ENCODE peak calls at places on chromosomes 6 and 20, in four cellular contexts. Y, E, K and N are unnamed samples. For H3K4me1, the result is how much of the 10 kb centered on the place peaks cover.

GRCh38 chr6:82711992-82712788 is 348.6 kb downstream of the TPBG start:
- DNase-seq in Y (no peak), E (no peak), K (no peak), N (no peak)

GRCh38 chr6:57247603-57248002 is 25.5 kb upstream of the RAB23 start:
- DNase-seq in Y (no peak), E (no peak), K (no peak), N (no peak)

GRCh38 chr6:131062245-131063027 is 609 bp downstream of the EPB41L2 start:
- DNase-seq in Y (no peak), E (no peak), K (no peak), N (no peak)

GRCh38 chr6:46772754-46773153 is 20.4 kb upstream of the MEP1A start:
- DNase-seq in Y (no peak), E (no peak), K (no peak), N (no peak)

GRCh38 chr6:42434237-42434636 is 17.5 kb downstream of the TRERF1 start:
- DNase-seq in Y (no peak), E (no peak), K (no peak), N (no peak)

GRCh38 chr20:1346322-1346969 is 17.5 kb upstream of the SDCBP2 start:
- DNase-seq in Y (no peak), E (no peak), K (no peak), N (no peak)

GRCh38 chr6:105896052-105896820 is 189.9 kb upstream of the PRDM1 start:
- DNase-seq in Y (no peak), E (no peak), K (no peak), N (no peak)

GRCh38 chr6:126380072-126380583 is 40.2 kb downstream of the CENPW start:
- DNase-seq in Y (no peak), E (no peak), K (no peak), N (no peak)

GRCh38 chr6:32151885-32152311 is at the start of gene PRRT1:
- DNase-seq in Y (no peak), E (no peak), K (no peak), N (no peak)

GRCh38 chr6:34230653-34231351 is 5.9 kb upstream of the HMGA1 start:
- DNase-seq in Y (no peak), E (no peak), K (no peak), N (peak)

GRCh38 chr6:37984578-37984977 is 165.1 kb downstream of the ZFAND3 start:
- DNase-seq in Y (no peak), E (no peak), K (no peak), N (no peak)

GRCh38 chr20:38604873-38605303 is 3.3 kb downstream of the ARHGAP40 start:
- DNase-seq in Y (peak), E (peak), K (no peak), N (no peak)

GRCh38 chr20:37276494-37277252 is 12.8 kb upstream of the MANBAL start:
- DNase-seq in Y (peak), E (no peak), K (no peak), N (no peak)

GRCh38 chr6:125584468-125584939 is 164.9 kb upstream of the HEY2 start:
- DNase-seq in Y (no peak), E (peak), K (no peak), N (no peak)

GRCh38 chr6:142902636-142903053 is 42.3 kb downstream of the HIVEP2 start:
- DNase-seq in Y (peak), E (peak), K (peak), N (peak)

GRCh38 chr6:45759134-45759849 is 256.4 kb downstream of the CLIC5 start:
- DNase-seq in Y (no peak), E (no peak), K (no peak), N (no peak)

GRCh38 chr6:77620290-77620882 is 32.5 kb upstream of the MEI4 start:
- DNase-seq in Y (no peak), E (no peak), K (peak), N (no peak)

GRCh38 chr6:139473731-139474130 is 99.3 kb upstream of the CITED2 start:
- DNase-seq in Y (no peak), E (no peak), K (no peak), N (no peak)

GRCh38 chr6:133542056-133542821 is 301.1 kb downstream of the EYA4 start:
- DNase-seq in Y (no peak), E (no peak), K (no peak), N (no peak)

GRCh38 chr20:49758781-49759180 is 45.1 kb upstream of the B4GALT5 start:
- DNase-seq in Y (no peak), E (no peak), K (no peak), N (no peak)

GRCh38 chr6:53986165-53986720 is 125.0 kb upstream of the MLIP start:
- DNase-seq in Y (no peak), E (peak), K (peak), N (no peak)

GRCh38 chr6:10412165-10412947 is 2.5 kb downstream of the TFAP2A start:
- DNase-seq in Y (peak), E (no peak), K (no peak), N (peak)
- H3K27ac ChIP-seq in Y (peak), E (peak), K (peak), N (peak)

DNA sequence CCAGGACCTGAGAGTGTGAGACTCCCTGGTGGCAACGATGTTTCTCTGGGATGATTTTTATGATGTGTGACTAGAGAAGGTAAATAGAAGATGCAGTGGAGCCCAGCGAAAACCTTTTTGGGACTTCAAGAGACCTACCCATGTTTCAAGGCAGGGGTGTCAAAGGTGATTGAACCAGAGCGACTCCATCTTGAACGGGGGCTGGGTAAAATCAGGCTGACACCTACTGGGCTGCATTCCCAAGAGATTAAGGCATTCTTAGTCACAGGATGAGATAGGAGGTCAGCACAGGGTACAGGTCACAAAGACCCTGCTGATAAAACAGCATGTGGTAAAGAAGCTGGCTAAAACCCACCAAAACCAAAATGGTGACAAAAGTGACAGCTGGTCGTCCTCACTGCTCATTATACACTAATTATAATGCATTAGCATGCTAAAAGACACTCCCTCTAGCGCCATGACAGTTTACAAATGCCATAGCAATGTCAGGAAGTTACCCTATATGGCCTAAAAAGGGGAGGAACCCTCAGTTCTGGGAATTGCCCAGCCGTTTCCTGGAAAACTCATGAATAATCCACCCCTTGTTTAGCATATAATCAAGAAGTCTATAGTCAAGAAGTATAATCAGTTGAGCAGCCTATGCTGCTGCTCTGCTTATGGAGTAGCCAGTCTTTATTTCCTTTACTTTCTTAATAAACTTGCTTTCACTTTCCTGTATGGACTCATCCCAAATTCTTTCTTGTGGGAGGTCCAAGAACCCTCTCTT is 526.4 kb downstream of the QKI start:
- DNase-seq in Y (no peak), E (no peak), K (no peak), N (no peak)
- H3K4me1 ChIP-seq in Y (under half), E (under half), K (under half), N (under half)

GRCh38 chr6:15510536-15511247 is 152.1 kb downstream of the DTNBP1 start:
- DNase-seq in Y (peak), E (no peak), K (no peak), N (peak)

GRCh38 chr6:15507746-15508145 is 155.1 kb downstream of the DTNBP1 start:
- DNase-seq in Y (no peak), E (no peak), K (no peak), N (peak)

GRCh38 chr6:15510121-15510520 is 152.7 kb downstream of the DTNBP1 start:
- DNase-seq in Y (no peak), E (no peak), K (no peak), N (peak)

GRCh38 chr6:15508363-15509330 is 154.2 kb downstream of the DTNBP1 start:
- DNase-seq in Y (no peak), E (no peak), K (no peak), N (peak)

DNA sequence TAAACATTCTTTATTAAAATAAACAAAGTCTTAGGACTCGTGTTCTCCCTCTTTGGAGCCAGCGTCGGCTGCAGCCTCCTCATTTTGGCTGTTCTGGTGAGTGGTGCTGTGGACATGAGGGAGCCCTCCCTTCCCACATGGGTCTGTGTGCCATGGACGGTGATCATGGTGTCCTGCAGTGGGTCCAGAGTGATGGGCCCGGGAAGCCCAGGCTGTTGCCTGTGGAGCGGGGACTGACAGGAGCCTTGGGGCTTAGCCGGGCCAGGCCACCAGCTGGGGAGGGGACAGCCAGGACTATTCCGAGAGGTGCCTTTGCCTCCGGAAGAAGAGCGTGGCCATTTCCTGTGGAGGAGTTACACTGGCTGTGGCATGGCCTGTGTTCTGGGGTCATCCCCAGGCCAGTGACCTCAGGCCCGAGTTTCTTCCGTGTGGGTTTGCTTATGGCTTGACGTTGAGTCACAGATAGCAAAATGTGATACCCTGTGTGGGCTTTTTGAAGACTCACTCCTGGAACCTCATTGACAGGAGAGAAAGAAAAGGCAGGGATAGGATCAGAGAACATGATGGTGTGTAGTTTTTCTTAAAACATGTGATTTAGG is 153.4 kb downstream of the DTNBP1 start:
- DNase-seq in Y (no peak), E (no peak), K (no peak), N (peak)
- TF ChIP-seq POLR2AphosphoS5 in Y (no peak), E (no peak), K (no peak), N (no peak)

DNA sequence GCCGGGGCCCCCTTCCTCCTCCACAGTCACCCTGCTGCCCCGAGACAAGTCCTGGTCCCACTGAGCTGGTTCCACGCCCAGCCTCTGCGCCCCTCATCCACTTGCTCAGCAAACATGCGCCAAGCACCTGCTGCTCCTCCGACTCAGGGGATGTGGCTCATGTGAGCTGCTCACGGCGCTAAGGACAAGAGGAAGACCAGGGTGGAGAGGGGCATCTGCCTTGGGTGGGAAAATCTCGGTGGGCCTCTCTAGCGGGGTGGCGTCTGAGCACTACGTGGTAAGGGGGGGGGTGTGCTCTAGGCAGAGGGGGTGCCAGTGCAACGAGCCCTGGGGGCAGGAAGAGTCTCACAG is 4.5 kb downstream of the LAMA5 start:
- DNase-seq in Y (no peak), E (no peak), K (no peak), N (no peak)
- H3K27ac ChIP-seq in Y (peak), E (peak), K (peak), N (no peak)

GRCh38 chr6:149054559-149055194 is 262.8 kb upstream of the TAB2 start:
- DNase-seq in Y (no peak), E (no peak), K (no peak), N (no peak)
- H3K4me1 ChIP-seq in Y (under half), E (under half), K (under half), N (under half)

GRCh38 chr20:5539656-5540055 is 210.5 kb upstream of the SHLD1 start:
- DNase-seq in Y (no peak), E (no peak), K (no peak), N (no peak)

GRCh38 chr20:5535211-5535756 is 214.9 kb upstream of the SHLD1 start:
- DNase-seq in Y (no peak), E (no peak), K (no peak), N (no peak)

GRCh38 chr20:5544175-5544574 is 206.0 kb upstream of the SHLD1 start:
- DNase-seq in Y (no peak), E (no peak), K (no peak), N (no peak)

GRCh38 chr20:5544702-5545101 is 205.5 kb upstream of the SHLD1 start:
- DNase-seq in Y (no peak), E (no peak), K (no peak), N (no peak)

GRCh38 chr20:5540091-5540490 is 210.1 kb upstream of the SHLD1 start:
- DNase-seq in Y (no peak), E (no peak), K (no peak), N (no peak)
- TF ChIP-seq POLR2AphosphoS5 in Y (no peak), E (no peak), K (no peak), N (no peak)

DNA sequence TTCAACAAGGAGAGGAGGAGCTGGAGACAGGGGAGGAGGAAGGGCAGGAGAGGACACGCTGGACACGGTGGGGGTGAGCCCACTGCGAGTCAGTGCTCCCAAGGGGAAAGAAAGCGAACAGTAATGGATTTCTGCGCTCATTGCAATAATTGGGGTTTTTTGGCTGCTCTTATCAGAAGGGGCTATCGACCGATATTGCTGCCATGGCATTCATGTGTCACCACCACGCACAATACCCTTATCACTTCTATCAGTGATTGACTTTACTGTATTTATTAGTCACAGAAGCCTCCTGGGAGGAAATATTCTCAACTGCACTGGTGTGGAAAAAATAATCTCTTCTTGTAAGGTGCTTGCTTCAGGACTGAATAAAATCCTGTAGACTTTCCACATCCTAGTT is 55.8 kb downstream of the CEP43 start:
- DNase-seq in Y (no peak), E (no peak), K (no peak), N (no peak)
- H3K27ac ChIP-seq in Y (no peak), E (no peak), K (no peak), N (no peak)